ENCODE peak calls at places on chromosomes 7 and 10, in four cellular contexts. H is T1000, L is activated T-cell treated with anti-CD3 and anti-CD28 coated beads for 1 hour, P is OCI-LY7. M is an unnamed sample.

GRCh38 chr10:17375936-17376584 is 78.3 kb downstream of the ST8SIA6 start:
- DNase-seq in H (no peak), P (peak; percentile 22), L (no peak), M (no peak)

GRCh38 chr7:143269254-143269653 is 6.0 kb downstream of the GSTK1 start:
- DNase-seq in P (no peak), H (no peak), L (no peak), M (no peak)

GRCh38 chr7:148022832-148023231 is 567.7 kb upstream of the C7orf33 start:
- DNase-seq in P (no peak), H (no peak), L (no peak), M (no peak)

GRCh38 chr10:123884907-123885381 is 6.7 kb downstream of the CPXM2 start:
- DNase-seq in P (no peak), L (no peak), H (no peak), M (no peak)

GRCh38 chr10:84118395-84119006 is 20.8 kb upstream of the GHITM start:
- DNase-seq in H (no peak), P (no peak), L (no peak), M (peak; percentile 35)

GRCh38 chr7:151439855-151440798 is at the start of gene CRYGN:
- DNase-seq in H (no peak), P (no peak), L (no peak), M (no peak)

GRCh38 chr10:74924251-74924954 is 98.0 kb downstream of the KAT6B start:
- DNase-seq in P (no peak), H (no peak), L (no peak), M (peak; percentile 100)

GRCh38 chr7:70504254-70504653 is 627.7 kb upstream of the GALNT17 start:
- DNase-seq in H (no peak), L (no peak), P (peak; percentile 7), M (no peak)

GRCh38 chr10:49119746-49120145 is 4.4 kb upstream of the VSTM4 start:
- DNase-seq in L (no peak), H (no peak), P (no peak), M (peak; percentile 17)

GRCh38 chr10:32163076-32163773 is 107.0 kb upstream of the KIF5B start:
- DNase-seq in H (no peak), P (no peak), L (no peak), M (no peak)

GRCh38 chr7:23530901-23531793 is 634 bp downstream of the TRA2A start:
- DNase-seq in P (peak; percentile 70), H (no peak), L (peak; percentile 13), M (peak; percentile 40)

GRCh38 chr10:129491123-129491734 is 24.2 kb downstream of the MGMT start:
- DNase-seq in H (no peak), L (no peak), P (peak; percentile 54), M (peak; percentile 12)

GRCh38 chr7:19114591-19114855 is 2.9 kb downstream of the TWIST1 start:
- DNase-seq in P (no peak), H (no peak), L (no peak), M (peak; percentile 31)

GRCh38 chr10:75408512-75408881 is 6.9 kb upstream of the ZNF503 start:
- DNase-seq in P (no peak), H (no peak), L (no peak), M (no peak)

GRCh38 chr10:88881335-88881734 is 1.3 kb downstream of the STAMBPL1 start:
- DNase-seq in L (no peak), P (peak; percentile 43), H (no peak), M (no peak)

GRCh38 chr7:46178685-46179084 is 257.6 kb upstream of the IGFBP3 start:
- DNase-seq in L (no peak), P (no peak), H (no peak), M (peak; percentile 27)

GRCh38 chr10:33314788-33315561 is 19.5 kb downstream of the NRP1 start:
- DNase-seq in P (no peak), H (no peak), L (no peak), M (peak; percentile 92)

GRCh38 chr7:106022193-106022821 is 59.2 kb downstream of the CDHR3 start:
- DNase-seq in L (peak; percentile 57), P (peak; percentile 81), H (no peak), M (no peak)

GRCh38 chr7:24968165-24968564 is 11.8 kb downstream of the OSBPL3 start:
- DNase-seq in H (no peak), P (no peak), L (no peak), M (no peak)

GRCh38 chr10:63718453-63718852 is 197.3 kb downstream of the REEP3 start:
- DNase-seq in L (no peak), H (no peak), P (no peak), M (peak; percentile 11)

GRCh38 chr7:91201731-91202130 is 62.5 kb upstream of the FZD1 start:
- DNase-seq in P (no peak), L (no peak), H (no peak), M (no peak)

GRCh38 chr7:80018941-80019808 is 115.5 kb upstream of the GNAI1 start:
- DNase-seq in P (peak; percentile 53), H (peak; percentile 16), L (peak; percentile 11), M (peak; percentile 56)

GRCh38 chr10:22251751-22252285 is 34.0 kb upstream of the EBLN1 start:
- DNase-seq in L (peak; percentile 55), P (no peak), H (no peak), M (peak; percentile 48)

GRCh38 chr10:103930881-103931280 is 12.9 kb upstream of the STN1 start:
- DNase-seq in H (no peak), P (no peak), L (no peak), M (no peak)

GRCh38 chr7:69364814-69365587 is 233.3 kb upstream of the AUTS2 start:
- DNase-seq in H (no peak), P (peak; percentile 44), L (no peak), M (no peak)

GRCh38 chr7:128913856-128914565 is 3.5 kb upstream of the KCP start:
- DNase-seq in H (no peak), P (no peak), L (no peak), M (no peak)

GRCh38 chr7:157352506-157352905 is 15.7 kb downstream of the DNAJB6 start:
- DNase-seq in L (no peak), P (no peak), H (no peak), M (no peak)

GRCh38 chr7:37540917-37541316 is 92.3 kb upstream of the ELMO1 start:
- DNase-seq in P (no peak), H (no peak), L (no peak), M (no peak)

GRCh38 chr7:137847418-137848050 is 760 bp upstream of the DGKI start:
- DNase-seq in P (no peak), H (no peak), L (no peak), M (no peak)

GRCh38 chr7:70539196-70539595 is 592.7 kb upstream of the GALNT17 start:
- DNase-seq in L (no peak), H (no peak), P (no peak), M (no peak)

GRCh38 chr7:80467069-80467468 is 44.8 kb downstream of the GNAT3 start:
- DNase-seq in P (no peak), L (no peak), H (no peak), M (peak; percentile 88)

GRCh38 chr10:131584286-131584685 is 272.8 kb upstream of the TCERG1L start:
- DNase-seq in P (no peak), H (no peak), L (no peak), M (no peak)

GRCh38 chr7:129611246-129612111 is at the start of gene NRF1:
- DNase-seq in H (peak; percentile 73), P (peak; percentile 91), L (peak; percentile 87), M (peak; percentile 84)

GRCh38 chr7:23346316-23346715 is 47.2 kb downstream of the MALSU1 start:
- DNase-seq in L (no peak), H (no peak), P (peak; percentile 31), M (no peak)

GRCh38 chr7:116679495-116679894 is 7.5 kb downstream of the MET start:
- DNase-seq in H (no peak), L (no peak), P (no peak), M (no peak)

GRCh38 chr7:105773030-105773460 is 103.4 kb downstream of the ATXN7L1 start:
- DNase-seq in H (no peak), P (no peak), L (no peak), M (no peak)

GRCh38 chr7:5633161-5634106 is 148.0 kb downstream of the RNF216 start:
- DNase-seq in L (no peak), P (no peak), H (no peak), M (no peak)

GRCh38 chr7:105972276-105972675 is 9.2 kb downstream of the CDHR3 start:
- DNase-seq in P (no peak), L (no peak), H (no peak), M (no peak)

M was measured in PC-3.